ENCODE peak calls at places on chromosomes 13 and 19, in nine cellular contexts. One of them, this sample, is unnamed.

GRCh38 chr13:81874253-81874652 is 1533.3 kb upstream of the SPRY2 start:
- DNase-seq in tibial nerve: no peak
- DNase-seq in breast epithelium: no peak
- DNase-seq in A549: no peak
- DNase-seq in body of pancreas: no peak
- DNase-seq in heart left ventricle: no peak
- DNase-seq in lower leg skin: no peak
- DNase-seq in adrenal gland: no peak
- DNase-seq in HepG2: peak
- DNase-seq in this sample: no peak

GRCh38 chr13:95915102-95915501 is 138.1 kb downstream of the UGGT2 start:
- DNase-seq in tibial nerve: no peak
- DNase-seq in breast epithelium: no peak
- DNase-seq in A549: no peak
- DNase-seq in body of pancreas: no peak
- DNase-seq in heart left ventricle: no peak
- DNase-seq in lower leg skin: no peak
- DNase-seq in adrenal gland: no peak
- DNase-seq in HepG2: no peak
- DNase-seq in this sample: no peak

GRCh38 chr19:57771417-57771816 is 1.9 kb downstream of the ZNF586 start:
- DNase-seq in tibial nerve: no peak
- DNase-seq in breast epithelium: no peak
- DNase-seq in A549: no peak
- DNase-seq in body of pancreas: no peak
- DNase-seq in heart left ventricle: no peak
- DNase-seq in lower leg skin: no peak
- DNase-seq in adrenal gland: no peak
- DNase-seq in HepG2: no peak
- DNase-seq in this sample: no peak

GRCh38 chr13:73138276-73138950 is 79.6 kb downstream of the KLF5 start:
- DNase-seq in tibial nerve: peak
- DNase-seq in breast epithelium: no peak
- DNase-seq in A549: peak
- DNase-seq in body of pancreas: peak
- DNase-seq in heart left ventricle: no peak
- DNase-seq in lower leg skin: no peak
- DNase-seq in adrenal gland: no peak
- DNase-seq in HepG2: peak
- DNase-seq in this sample: no peak

GRCh38 chr13:97883356-97883755 is 70.1 kb upstream of the IPO5 start:
- DNase-seq in tibial nerve: no peak
- DNase-seq in breast epithelium: no peak
- DNase-seq in A549: no peak
- DNase-seq in body of pancreas: no peak
- DNase-seq in heart left ventricle: no peak
- DNase-seq in lower leg skin: no peak
- DNase-seq in adrenal gland: no peak
- DNase-seq in HepG2: no peak
- DNase-seq in this sample: no peak

GRCh38 chr13:47478985-47479384 is 522.1 kb downstream of the SUCLA2 start:
- DNase-seq in tibial nerve: no peak
- DNase-seq in breast epithelium: no peak
- DNase-seq in A549: no peak
- DNase-seq in body of pancreas: peak
- DNase-seq in heart left ventricle: no peak
- DNase-seq in lower leg skin: no peak
- DNase-seq in adrenal gland: no peak
- DNase-seq in HepG2: no peak
- DNase-seq in this sample: no peak

GRCh38 chr19:44530777-44531176 is 1.3 kb upstream of the CEACAM20 start:
- DNase-seq in tibial nerve: no peak
- DNase-seq in breast epithelium: no peak
- DNase-seq in A549: no peak
- DNase-seq in body of pancreas: no peak
- DNase-seq in heart left ventricle: no peak
- DNase-seq in lower leg skin: no peak
- DNase-seq in adrenal gland: no peak
- DNase-seq in HepG2: no peak
- DNase-seq in this sample: no peak

GRCh38 chr13:50075619-50076097 is 60.4 kb downstream of the KCNRG start:
- DNase-seq in tibial nerve: no peak
- DNase-seq in breast epithelium: no peak
- DNase-seq in A549: no peak
- DNase-seq in body of pancreas: no peak
- DNase-seq in heart left ventricle: no peak
- DNase-seq in lower leg skin: no peak
- DNase-seq in adrenal gland: no peak
- DNase-seq in HepG2: no peak
- DNase-seq in this sample: peak

GRCh38 chr19:47446534-47447469 is 24.9 kb downstream of the SLC8A2 start:
- DNase-seq in tibial nerve: no peak
- DNase-seq in breast epithelium: no peak
- DNase-seq in A549: peak
- DNase-seq in body of pancreas: no peak
- DNase-seq in heart left ventricle: no peak
- DNase-seq in lower leg skin: no peak
- DNase-seq in adrenal gland: no peak
- DNase-seq in HepG2: no peak
- DNase-seq in this sample: peak

GRCh38 chr19:55112246-55112780 is 5.1 kb downstream of the PPP1R12C start:
- DNase-seq in tibial nerve: no peak
- DNase-seq in breast epithelium: no peak
- DNase-seq in A549: no peak
- DNase-seq in body of pancreas: no peak
- DNase-seq in heart left ventricle: peak
- DNase-seq in lower leg skin: no peak
- DNase-seq in adrenal gland: no peak
- DNase-seq in HepG2: no peak
- DNase-seq in this sample: no peak

GRCh38 chr13:72469932-72470331 is 257.5 kb downstream of the MZT1 start:
- DNase-seq in tibial nerve: no peak
- DNase-seq in breast epithelium: no peak
- DNase-seq in A549: no peak
- DNase-seq in body of pancreas: no peak
- DNase-seq in heart left ventricle: no peak
- DNase-seq in lower leg skin: no peak
- DNase-seq in adrenal gland: no peak
- DNase-seq in HepG2: no peak
- DNase-seq in this sample: no peak

GRCh38 chr13:71789952-71790351 is 77.1 kb downstream of the DACH1 start:
- DNase-seq in tibial nerve: no peak
- DNase-seq in breast epithelium: no peak
- DNase-seq in A549: no peak
- DNase-seq in body of pancreas: no peak
- DNase-seq in heart left ventricle: no peak
- DNase-seq in lower leg skin: no peak
- DNase-seq in adrenal gland: no peak
- DNase-seq in HepG2: no peak
- DNase-seq in this sample: no peak

GRCh38 chr19:30651066-30651465 is 278.9 kb downstream of the ZNF536 start:
- DNase-seq in tibial nerve: no peak
- DNase-seq in breast epithelium: no peak
- DNase-seq in A549: no peak
- DNase-seq in body of pancreas: peak
- DNase-seq in heart left ventricle: no peak
- DNase-seq in lower leg skin: no peak
- DNase-seq in adrenal gland: no peak
- DNase-seq in HepG2: no peak
- DNase-seq in this sample: no peak

DNA sequence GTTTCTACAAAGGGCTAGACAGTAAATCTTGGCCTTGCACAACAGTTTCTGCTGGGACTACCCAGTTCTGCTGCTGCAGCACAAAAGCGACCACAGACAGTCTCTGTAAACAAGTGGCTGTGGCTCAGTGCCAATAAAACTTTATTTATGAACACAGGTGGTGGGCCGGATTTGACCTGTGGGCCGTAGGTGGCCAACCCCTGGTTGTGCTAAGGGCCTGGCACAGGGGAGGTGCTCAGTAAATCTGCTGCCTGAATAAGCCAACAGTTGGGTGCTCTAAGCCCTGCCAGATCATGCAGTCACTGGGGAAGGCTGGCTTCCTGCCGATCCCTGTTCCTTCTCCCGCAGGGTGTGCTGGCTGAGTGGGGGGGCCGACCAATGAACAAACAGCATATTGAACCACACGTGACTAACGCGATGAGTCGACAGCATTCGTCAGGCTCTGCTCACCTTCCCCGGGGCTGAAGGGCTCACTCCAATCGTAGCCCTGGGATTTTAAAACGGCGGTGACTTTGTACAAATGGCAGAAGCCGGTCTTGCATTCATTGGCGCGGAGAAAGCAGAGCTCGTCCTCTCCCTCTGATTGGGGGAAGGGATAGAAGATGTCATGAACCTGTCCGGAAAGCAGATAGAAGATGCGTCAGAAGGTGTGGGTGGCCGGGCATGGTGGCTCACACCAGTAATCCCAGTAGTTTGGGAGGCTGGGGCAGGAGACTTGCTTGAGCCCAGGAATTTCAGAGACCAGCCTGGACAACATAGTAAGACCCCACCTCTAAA is 24.3 kb upstream of the MYDGF start:
- DNase-seq in tibial nerve: no peak
- DNase-seq in breast epithelium: peak
- DNase-seq in A549: peak
- DNase-seq in body of pancreas: no peak
- DNase-seq in heart left ventricle: no peak
- DNase-seq in lower leg skin: peak
- DNase-seq in adrenal gland: peak
- DNase-seq in HepG2: no peak
- DNase-seq in this sample: no peak
- TF ChIP-seq POLR2A in tibial nerve: no peak
- TF ChIP-seq POLR2A in breast epithelium: peak
- TF ChIP-seq POLR2A in A549: no peak
- TF ChIP-seq POLR2A in body of pancreas: no peak
- TF ChIP-seq POLR2A in heart left ventricle: no peak
- TF ChIP-seq POLR2A in lower leg skin: no peak
- TF ChIP-seq POLR2A in adrenal gland: no peak
- TF ChIP-seq POLR2A in HepG2: no peak
- TF ChIP-seq POLR2A in this sample: no peak

GRCh38 chr13:113327766-113328391 is 30.8 kb downstream of the LAMP1 start:
- DNase-seq in tibial nerve: no peak
- DNase-seq in breast epithelium: no peak
- DNase-seq in A549: no peak
- DNase-seq in body of pancreas: no peak
- DNase-seq in heart left ventricle: no peak
- DNase-seq in lower leg skin: no peak
- DNase-seq in adrenal gland: no peak
- DNase-seq in HepG2: no peak
- DNase-seq in this sample: no peak
- TF ChIP-seq POLR2A in tibial nerve: no peak
- TF ChIP-seq POLR2A in breast epithelium: no peak
- TF ChIP-seq POLR2A in A549: no peak
- TF ChIP-seq POLR2A in body of pancreas: no peak
- TF ChIP-seq POLR2A in heart left ventricle: no peak
- TF ChIP-seq POLR2A in lower leg skin: no peak
- TF ChIP-seq POLR2A in adrenal gland: no peak
- TF ChIP-seq POLR2A in HepG2: peak
- TF ChIP-seq POLR2A in this sample: no peak

GRCh38 chr13:32255744-32256120 is 59.4 kb downstream of the ZAR1L start:
- DNase-seq in tibial nerve: no peak
- DNase-seq in breast epithelium: no peak
- DNase-seq in A549: no peak
- DNase-seq in body of pancreas: no peak
- DNase-seq in heart left ventricle: no peak
- DNase-seq in lower leg skin: no peak
- DNase-seq in adrenal gland: no peak
- DNase-seq in HepG2: peak
- DNase-seq in this sample: no peak

GRCh38 chr13:32252812-32253440 is 62.2 kb downstream of the ZAR1L start:
- DNase-seq in tibial nerve: no peak
- DNase-seq in breast epithelium: no peak
- DNase-seq in A549: no peak
- DNase-seq in body of pancreas: no peak
- DNase-seq in heart left ventricle: no peak
- DNase-seq in lower leg skin: no peak
- DNase-seq in adrenal gland: no peak
- DNase-seq in HepG2: no peak
- DNase-seq in this sample: no peak

GRCh38 chr13:32254916-32255743 is 60.0 kb downstream of the ZAR1L start:
- DNase-seq in tibial nerve: no peak
- DNase-seq in breast epithelium: no peak
- DNase-seq in A549: no peak
- DNase-seq in body of pancreas: no peak
- DNase-seq in heart left ventricle: no peak
- DNase-seq in lower leg skin: no peak
- DNase-seq in adrenal gland: no peak
- DNase-seq in HepG2: peak
- DNase-seq in this sample: no peak

GRCh38 chr13:32254416-32254815 is 60.7 kb downstream of the ZAR1L start:
- DNase-seq in tibial nerve: no peak
- DNase-seq in breast epithelium: no peak
- DNase-seq in A549: no peak
- DNase-seq in body of pancreas: no peak
- DNase-seq in heart left ventricle: no peak
- DNase-seq in lower leg skin: no peak
- DNase-seq in adrenal gland: no peak
- DNase-seq in HepG2: no peak
- DNase-seq in this sample: no peak

GRCh38 chr13:32253911-32254399 is 61.2 kb downstream of the ZAR1L start:
- DNase-seq in tibial nerve: no peak
- DNase-seq in breast epithelium: no peak
- DNase-seq in A549: no peak
- DNase-seq in body of pancreas: peak
- DNase-seq in heart left ventricle: no peak
- DNase-seq in lower leg skin: peak
- DNase-seq in adrenal gland: no peak
- DNase-seq in HepG2: no peak
- DNase-seq in this sample: no peak
- TF ChIP-seq POLR2A in tibial nerve: no peak
- TF ChIP-seq POLR2A in breast epithelium: no peak
- TF ChIP-seq POLR2A in A549: no peak
- TF ChIP-seq POLR2A in body of pancreas: peak
- TF ChIP-seq POLR2A in heart left ventricle: no peak
- TF ChIP-seq POLR2A in lower leg skin: no peak
- TF ChIP-seq POLR2A in adrenal gland: no peak
- TF ChIP-seq POLR2A in HepG2: no peak
- TF ChIP-seq POLR2A in this sample: no peak

GRCh38 chr13:110330491-110331001 is 23.5 kb downstream of the COL4A2 start:
- DNase-seq in tibial nerve: no peak
- DNase-seq in breast epithelium: no peak
- DNase-seq in A549: no peak
- DNase-seq in body of pancreas: no peak
- DNase-seq in heart left ventricle: no peak
- DNase-seq in lower leg skin: no peak
- DNase-seq in adrenal gland: no peak
- DNase-seq in HepG2: no peak
- DNase-seq in this sample: no peak
- TF ChIP-seq POLR2A in tibial nerve: no peak
- TF ChIP-seq POLR2A in breast epithelium: no peak
- TF ChIP-seq POLR2A in A549: no peak
- TF ChIP-seq POLR2A in body of pancreas: no peak
- TF ChIP-seq POLR2A in heart left ventricle: no peak
- TF ChIP-seq POLR2A in lower leg skin: no peak
- TF ChIP-seq POLR2A in adrenal gland: no peak
- TF ChIP-seq POLR2A in HepG2: no peak
- TF ChIP-seq POLR2A in this sample: no peak

GRCh38 chr19:867301-867793 is 7.9 kb downstream of the CFD start:
- DNase-seq in tibial nerve: no peak
- DNase-seq in breast epithelium: no peak
- DNase-seq in A549: no peak
- DNase-seq in body of pancreas: no peak
- DNase-seq in heart left ventricle: no peak
- DNase-seq in lower leg skin: no peak
- DNase-seq in adrenal gland: no peak
- DNase-seq in HepG2: no peak
- DNase-seq in this sample: no peak
- TF ChIP-seq POLR2A in tibial nerve: no peak
- TF ChIP-seq POLR2A in breast epithelium: no peak
- TF ChIP-seq POLR2A in A549: no peak
- TF ChIP-seq POLR2A in body of pancreas: no peak
- TF ChIP-seq POLR2A in heart left ventricle: no peak
- TF ChIP-seq POLR2A in lower leg skin: no peak
- TF ChIP-seq POLR2A in adrenal gland: no peak
- TF ChIP-seq POLR2A in HepG2: no peak
- TF ChIP-seq POLR2A in this sample: no peak

This sample was measured in erythroblast.